ENCODE peak calls at places on chromosomes 11 and 22, in five cellular contexts. One of them, this sample, is unnamed.

GRCh38 chr11:85821636-85822035 is 10.7 kb upstream of the SYTL2 start:
- DNase-seq in SW 1271: no peak
- DNase-seq in AG08395: no peak
- DNase-seq in SK-MEL-5: no peak
- DNase-seq in iPS DF 6.9: no peak
- DNase-seq in this sample: peak

GRCh38 chr22:27406389-27406861 is 395.1 kb downstream of the MN1 start:
- DNase-seq in SW 1271: no peak
- DNase-seq in AG08395: no peak
- DNase-seq in SK-MEL-5: no peak
- DNase-seq in iPS DF 6.9: no peak
- DNase-seq in this sample: no peak

GRCh38 chr11:61027141-61027840 is 55.8 kb downstream of the CD6 start:
- DNase-seq in SW 1271: no peak
- DNase-seq in AG08395: no peak
- DNase-seq in SK-MEL-5: no peak
- DNase-seq in iPS DF 6.9: no peak
- DNase-seq in this sample: no peak

GRCh38 chr11:877565-877964 is 33.0 kb downstream of the CHID1 start:
- DNase-seq in SW 1271: no peak
- DNase-seq in AG08395: no peak
- DNase-seq in SK-MEL-5: peak
- DNase-seq in iPS DF 6.9: no peak
- DNase-seq in this sample: no peak

GRCh38 chr11:117831661-117832415 is 7.3 kb upstream of the FXYD2 start:
- DNase-seq in SW 1271: no peak
- DNase-seq in AG08395: no peak
- DNase-seq in SK-MEL-5: no peak
- DNase-seq in iPS DF 6.9: no peak
- DNase-seq in this sample: no peak

GRCh38 chr22:47781024-47781423 is 1018.6 kb downstream of the TBC1D22A start:
- DNase-seq in SW 1271: no peak
- DNase-seq in AG08395: no peak
- DNase-seq in SK-MEL-5: no peak
- DNase-seq in iPS DF 6.9: no peak
- DNase-seq in this sample: no peak

GRCh38 chr11:73343076-73343833 is 32.9 kb upstream of the RELT start:
- DNase-seq in SW 1271: no peak
- DNase-seq in AG08395: no peak
- DNase-seq in SK-MEL-5: no peak
- DNase-seq in iPS DF 6.9: no peak
- DNase-seq in this sample: no peak

GRCh38 chr11:104705475-104706195 is 192.6 kb downstream of the CASP12 start:
- DNase-seq in SW 1271: no peak
- DNase-seq in AG08395: no peak
- DNase-seq in SK-MEL-5: peak
- DNase-seq in iPS DF 6.9: no peak
- DNase-seq in this sample: peak

GRCh38 chr22:17951315-17951714 is 73.0 kb downstream of the MICAL3 start:
- DNase-seq in SW 1271: no peak
- DNase-seq in AG08395: no peak
- DNase-seq in SK-MEL-5: peak
- DNase-seq in iPS DF 6.9: no peak
- DNase-seq in this sample: no peak

GRCh38 chr22:50671641-50672040 is 982 bp upstream of the SHANK3 start:
- DNase-seq in SW 1271: no peak
- DNase-seq in AG08395: peak
- DNase-seq in SK-MEL-5: no peak
- DNase-seq in iPS DF 6.9: no peak
- DNase-seq in this sample: peak

GRCh38 chr11:117226388-117227385 is 5.2 kb downstream of the PCSK7 start:
- DNase-seq in SW 1271: no peak
- DNase-seq in AG08395: peak
- DNase-seq in SK-MEL-5: peak
- DNase-seq in iPS DF 6.9: peak
- DNase-seq in this sample: no peak

GRCh38 chr11:115541518-115541917 is 37.3 kb upstream of the CADM1 start:
- DNase-seq in SW 1271: no peak
- DNase-seq in AG08395: no peak
- DNase-seq in SK-MEL-5: no peak
- DNase-seq in iPS DF 6.9: no peak
- DNase-seq in this sample: no peak

GRCh38 chr22:31093956-31094622 is 13.0 kb downstream of the SMTN start:
- DNase-seq in SW 1271: no peak
- DNase-seq in AG08395: no peak
- DNase-seq in SK-MEL-5: no peak
- DNase-seq in iPS DF 6.9: no peak
- DNase-seq in this sample: no peak

GRCh38 chr11:117809236-117810055 is 12.4 kb upstream of the DSCAML1 start:
- DNase-seq in SW 1271: peak
- DNase-seq in AG08395: peak
- DNase-seq in SK-MEL-5: peak
- DNase-seq in iPS DF 6.9: no peak
- DNase-seq in this sample: peak

GRCh38 chr11:69002101-69002742 is 10.8 kb downstream of the MRGPRF start:
- DNase-seq in SW 1271: no peak
- DNase-seq in AG08395: peak
- DNase-seq in SK-MEL-5: no peak
- DNase-seq in iPS DF 6.9: no peak
- DNase-seq in this sample: no peak

GRCh38 chr11:85764796-85765195 is 46.1 kb downstream of the SYTL2 start:
- DNase-seq in SW 1271: no peak
- DNase-seq in AG08395: no peak
- DNase-seq in SK-MEL-5: no peak
- DNase-seq in iPS DF 6.9: no peak
- DNase-seq in this sample: no peak

GRCh38 chr11:65844231-65844872 is 10.6 kb downstream of the SNX32 start:
- DNase-seq in SW 1271: no peak
- DNase-seq in AG08395: no peak
- DNase-seq in SK-MEL-5: no peak
- DNase-seq in iPS DF 6.9: no peak
- DNase-seq in this sample: no peak

GRCh38 chr11:126284829-126285228 is 1.9 kb downstream of the TIRAP start:
- DNase-seq in SW 1271: peak
- DNase-seq in AG08395: peak
- DNase-seq in SK-MEL-5: peak
- DNase-seq in iPS DF 6.9: no peak
- DNase-seq in this sample: peak

GRCh38 chr22:46071451-46072029 is 78.8 kb upstream of the PPARA start:
- DNase-seq in SW 1271: peak
- DNase-seq in AG08395: peak
- DNase-seq in SK-MEL-5: peak
- DNase-seq in iPS DF 6.9: no peak
- DNase-seq in this sample: peak

GRCh38 chr11:15118431-15118830 is 3.7 kb downstream of the INSC start:
- DNase-seq in SW 1271: no peak
- DNase-seq in AG08395: no peak
- DNase-seq in SK-MEL-5: no peak
- DNase-seq in iPS DF 6.9: no peak
- DNase-seq in this sample: no peak

GRCh38 chr22:49997932-49998717 is 14.4 kb downstream of the IL17REL start:
- DNase-seq in SW 1271: no peak
- DNase-seq in AG08395: no peak
- DNase-seq in SK-MEL-5: no peak
- DNase-seq in iPS DF 6.9: no peak
- DNase-seq in this sample: no peak

GRCh38 chr11:14312736-14313438 is 46.1 kb downstream of the RRAS2 start:
- DNase-seq in SW 1271: no peak
- DNase-seq in AG08395: no peak
- DNase-seq in SK-MEL-5: no peak
- DNase-seq in iPS DF 6.9: no peak
- DNase-seq in this sample: peak

GRCh38 chr11:121687961-121688566 is 235.3 kb upstream of the SORL1-AS1 start:
- DNase-seq in SW 1271: no peak
- DNase-seq in AG08395: no peak
- DNase-seq in SK-MEL-5: no peak
- DNase-seq in iPS DF 6.9: peak
- DNase-seq in this sample: peak

GRCh38 chr11:120500414-120500936 is 11.1 kb upstream of the GRIK4 start:
- DNase-seq in SW 1271: no peak
- DNase-seq in AG08395: no peak
- DNase-seq in SK-MEL-5: no peak
- DNase-seq in iPS DF 6.9: no peak
- DNase-seq in this sample: peak

GRCh38 chr22:37120569-37121340 is 11.2 kb upstream of the TMPRSS6 start:
- DNase-seq in SW 1271: no peak
- DNase-seq in AG08395: no peak
- DNase-seq in SK-MEL-5: no peak
- DNase-seq in iPS DF 6.9: no peak
- DNase-seq in this sample: no peak

GRCh38 chr22:18077639-18078328 is at the start of gene PEX26:
- DNase-seq in SW 1271: no peak
- DNase-seq in AG08395: peak
- DNase-seq in SK-MEL-5: peak
- DNase-seq in iPS DF 6.9: peak
- DNase-seq in this sample: peak

GRCh38 chr22:17436382-17436951 is 67.2 kb downstream of the CECR2 start:
- DNase-seq in SW 1271: no peak
- DNase-seq in AG08395: no peak
- DNase-seq in SK-MEL-5: no peak
- DNase-seq in iPS DF 6.9: no peak
- DNase-seq in this sample: no peak

GRCh38 chr11:34929794-34930763 is 13.7 kb downstream of the PDHX start:
- DNase-seq in SW 1271: no peak
- DNase-seq in AG08395: no peak
- DNase-seq in SK-MEL-5: peak
- DNase-seq in iPS DF 6.9: no peak
- DNase-seq in this sample: no peak

This sample was measured in MG63.